ENCODE peak calls at places on chromosomes 13 and 19, in five cellular contexts. B is AG04450, N is neural progenitor cell, M is heart right ventricle, W is HCT116. Y is an unnamed sample.

GRCh38 chr13:20128459-20128927 is 32.4 kb downstream of the GJA3 start:
- DNase-seq in B (no peak), N (peak; percentile 51), M (no peak), W (no peak), Y (no peak)

GRCh38 chr19:13831560-13832056 is 36.4 kb downstream of the ZSWIM4 start:
- DNase-seq in M (no peak), B (no peak), W (no peak), N (no peak), Y (no peak)

GRCh38 chr19:9009935-9010651 is at the start of gene MUC16:
- DNase-seq in B (no peak), N (no peak), M (no peak), W (no peak), Y (peak; percentile 17)

GRCh38 chr13:87884874-87885273 is 213.7 kb downstream of the SLITRK5 start:
- DNase-seq in N (peak; percentile 43), B (peak; percentile 2), M (no peak), W (no peak), Y (peak; percentile 1)

GRCh38 chr19:15187026-15188007 is 13.5 kb downstream of the NOTCH3 start:
- DNase-seq in W (no peak), N (no peak), B (no peak), M (no peak), Y (no peak)

GRCh38 chr13:71218960-71219359 is 648.0 kb downstream of the DACH1 start:
- DNase-seq in W (no peak), B (no peak), M (no peak), N (peak; percentile 68), Y (no peak)

GRCh38 chr19:36115453-36116343 is at the start of gene TBCB:
- DNase-seq in B (no peak), W (no peak), N (peak; percentile 86), M (peak; percentile 83), Y (peak; percentile 66)

GRCh38 chr19:17205237-17206140 is 9.7 kb upstream of the USE1 start:
- DNase-seq in N (peak; percentile 75), M (peak; percentile 37), B (no peak), W (no peak), Y (peak; percentile 38)

GRCh38 chr19:31132753-31133110 is 216.5 kb downstream of the TSHZ3 start:
- DNase-seq in B (no peak), N (no peak), W (no peak), M (no peak), Y (no peak)

GRCh38 chr19:20611866-20612265 is 46.3 kb upstream of the ZNF737 start:
- DNase-seq in B (no peak), M (no peak), W (no peak), N (no peak), Y (no peak)

GRCh38 chr19:18203408-18203862 is 407 bp downstream of the RAB3A start:
- DNase-seq in N (no peak), W (no peak), M (peak; percentile 39), B (no peak), Y (peak; percentile 28)

GRCh38 chr13:113623491-113624234 is 34.3 kb downstream of the ATP4B start:
- DNase-seq in B (no peak), N (no peak), W (no peak), M (no peak), Y (no peak)

GRCh38 chr19:1074512-1075283 is 7.7 kb downstream of the ARHGAP45 start:
- DNase-seq in W (no peak), N (no peak), B (no peak), M (peak; percentile 78), Y (peak; percentile 82)

GRCh38 chr13:105773887-105774538 is 761.4 kb downstream of the EFNB2 start:
- DNase-seq in M (no peak), W (peak; percentile 63), N (peak; percentile 12), B (no peak), Y (no peak)

GRCh38 chr19:49357186-49357585 is 5.0 kb downstream of the TEAD2 start:
- DNase-seq in N (no peak), B (no peak), M (no peak), W (no peak), Y (no peak)

GRCh38 chr13:91384891-91385290 is 13.5 kb upstream of the GPC5 start:
- DNase-seq in M (no peak), N (no peak), W (no peak), B (no peak), Y (no peak)

GRCh38 chr19:33431986-33432385 is 58.5 kb downstream of the CEBPG start:
- DNase-seq in M (no peak), B (no peak), N (no peak), W (no peak), Y (no peak)

GRCh38 chr13:51728275-51728673 is 75.7 kb downstream of the DHRS12 start:
- DNase-seq in M (no peak), W (no peak), N (no peak), B (no peak), Y (no peak)

GRCh38 chr19:35040826-35041547 is 534 bp upstream of the HPN start:
- DNase-seq in M (peak; percentile 94), N (peak; percentile 70), B (no peak), W (no peak), Y (no peak)

DNA sequence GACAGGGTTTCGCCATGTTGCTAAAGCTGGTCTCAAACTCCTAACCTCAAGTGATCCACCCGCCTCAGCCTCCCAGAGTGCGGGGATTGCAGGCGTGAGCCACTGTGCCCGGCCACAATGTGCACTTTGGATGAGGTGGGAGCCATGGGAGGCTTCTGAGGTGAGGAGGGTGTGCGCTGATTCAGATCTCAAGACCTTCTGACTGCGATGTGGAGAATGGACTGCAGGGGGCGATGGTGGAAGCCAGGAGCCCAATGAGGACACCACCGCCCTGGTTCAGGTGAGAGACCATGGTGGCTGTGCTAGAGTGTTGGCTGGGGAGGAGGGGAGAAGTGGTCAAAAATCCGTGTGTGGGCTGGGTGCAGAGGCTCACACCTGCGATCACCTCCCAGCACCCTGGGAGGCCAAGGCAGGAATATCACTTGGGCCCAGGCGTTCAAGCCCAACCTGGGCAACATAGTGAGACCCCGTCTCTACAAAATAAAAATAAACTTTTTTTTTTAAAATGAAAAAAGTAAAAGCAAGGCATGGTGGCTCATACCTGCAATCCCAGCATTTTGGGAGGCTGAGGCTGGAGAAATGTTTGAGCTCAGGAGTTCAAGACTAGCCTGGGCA is 5.6 kb downstream of the INAFM1 start:
- DNase-seq in B (no peak), N (peak; percentile 46), W (no peak), M (no peak), Y (no peak)
- H3K27ac ChIP-seq in B (no peak overlapping the region), N (no peak overlapping the region), W (no peak overlapping the region), M (no peak overlapping the region), Y (peak overlapping the region; percentile 58)

GRCh38 chr19:7119582-7119981 is 50.1 kb downstream of the ZNF557 start:
- DNase-seq in N (no peak), W (no peak), M (no peak), B (no peak), Y (no peak)
- H3K27ac ChIP-seq in N (no peak overlapping the region), W (no peak overlapping the region), M (no peak overlapping the region), B (no peak overlapping the region), Y (no peak overlapping the region)

GRCh38 chr13:110135977-110136597 is 170.9 kb downstream of the COL4A1 start:
- DNase-seq in B (no peak), N (no peak), W (no peak), M (no peak), Y (no peak)
- H3K27ac ChIP-seq in B (no peak overlapping the region), N (no peak overlapping the region), W (no peak overlapping the region), M (peak overlapping the region; percentile 86), Y (no peak overlapping the region)

GRCh38 chr13:49403966-49404365 is 39.9 kb downstream of the CAB39L start:
- DNase-seq in M (no peak), B (no peak), W (no peak), N (no peak), Y (no peak)
- H3K27ac ChIP-seq in M (no peak overlapping the region), B (no peak overlapping the region), W (no peak overlapping the region), N (no peak overlapping the region), Y (no peak overlapping the region)